ENCODE peak calls at places on chromosomes 12 and 14, in seven cellular contexts. Y is SW480, I is NCI-H2081, X is IMR-90, W is Karpas-422, K is hippocampal formation, Q is RPMI7951. U is an unnamed sample.

GRCh38 chr14:66119805-66120204 is 366.4 kb upstream of the CCDC196 start:
- DNase-seq in W (no peak), I (no peak), K (no peak), Q (no peak), X (no peak), Y (no peak), U (no peak)

GRCh38 chr12:88578821-88579518 is 1.3 kb downstream of the KITLG start:
- DNase-seq in Y (peak; percentile 71), K (no peak), W (no peak), Q (peak; percentile 35), X (no peak), I (peak; percentile 46), U (peak; percentile 54)

GRCh38 chr12:79155703-79156102 is 291.1 kb downstream of the SYT1 start:
- DNase-seq in Q (peak; percentile 7), X (peak; percentile 63), I (no peak), W (no peak), Y (no peak), K (no peak), U (no peak)

GRCh38 chr14:95356245-95356850 is 36.6 kb upstream of the CLMN start:
- DNase-seq in Y (no peak), W (no peak), X (no peak), I (no peak), Q (no peak), K (no peak), U (no peak)

GRCh38 chr12:28164644-28165313 is 25.5 kb upstream of the CCDC91 start:
- DNase-seq in X (peak; percentile 11), Q (no peak), W (no peak), Y (peak; percentile 67), I (no peak), K (no peak), U (peak; percentile 28)

GRCh38 chr12:3231399-3231876 is 154.3 kb downstream of the TSPAN9 start:
- DNase-seq in K (no peak), Q (no peak), X (no peak), I (no peak), W (no peak), Y (peak; percentile 73), U (no peak)

GRCh38 chr12:9870311-9870866 is 1.2 kb upstream of the CLEC2B start:
- DNase-seq in K (no peak), Y (no peak), I (no peak), Q (peak; percentile 30), W (no peak), X (no peak), U (no peak)

GRCh38 chr14:58730793-58731464 is 93.2 kb downstream of the DACT1 start:
- DNase-seq in W (no peak), X (no peak), I (no peak), K (no peak), Q (no peak), Y (no peak), U (no peak)

GRCh38 chr12:28517101-28517500 is 326.8 kb downstream of the CCDC91 start:
- DNase-seq in X (no peak), W (no peak), Y (no peak), I (no peak), K (no peak), Q (no peak), U (no peak)

GRCh38 chr12:11719678-11720099 is 70.2 kb downstream of the ETV6 start:
- DNase-seq in I (no peak), X (peak; percentile 98), Q (peak; percentile 96), K (peak; percentile 30), W (no peak), Y (peak; percentile 65), U (peak; percentile 40)

GRCh38 chr14:97634786-97635185 is 837.6 kb downstream of the VRK1 start:
- DNase-seq in K (no peak), I (no peak), Y (peak; percentile 12), W (no peak), Q (peak; percentile 50), X (no peak), U (no peak)

GRCh38 chr14:72675126-72675525 is 218.8 kb downstream of the DPF3 start:
- DNase-seq in W (peak; percentile 71), I (no peak), Y (no peak), K (no peak), X (no peak), Q (no peak), U (no peak)

U was measured in Calu3.